ENCODE peak calls at places on chromosomes 16 and 17, in seven cellular contexts. One of them, this sample, is unnamed.

GRCh38 chr17:39096435-39097158 is 54.8 kb downstream of the PLXDC1 start:
- DNase-seq in CD8-positive, alpha-beta T cell: peak
- DNase-seq in OCI-LY7: peak
- DNase-seq in nephron progenitor cell: no peak
- DNase-seq in psoas muscle: no peak
- DNase-seq in neural crest cell: no peak
- DNase-seq in AG09309: no peak
- DNase-seq in this sample: no peak

GRCh38 chr17:28327709-28328108 is 7.6 kb downstream of the IFT20 start:
- DNase-seq in neural crest cell: no peak
- DNase-seq in AG09309: no peak
- DNase-seq in CD8-positive, alpha-beta T cell: no peak
- DNase-seq in nephron progenitor cell: no peak
- DNase-seq in OCI-LY7: no peak
- DNase-seq in psoas muscle: no peak
- DNase-seq in this sample: no peak

GRCh38 chr16:81035398-81035974 is at the start of gene ATMIN:
- DNase-seq in AG09309: peak
- DNase-seq in psoas muscle: peak
- DNase-seq in neural crest cell: peak
- DNase-seq in nephron progenitor cell: peak
- DNase-seq in OCI-LY7: peak
- DNase-seq in CD8-positive, alpha-beta T cell: peak
- DNase-seq in this sample: peak

GRCh38 chr17:7438050-7438614 is 1.2 kb upstream of the FGF11 start:
- DNase-seq in AG09309: no peak
- DNase-seq in nephron progenitor cell: peak
- DNase-seq in OCI-LY7: peak
- DNase-seq in CD8-positive, alpha-beta T cell: peak
- DNase-seq in psoas muscle: peak
- DNase-seq in neural crest cell: no peak
- DNase-seq in this sample: no peak

GRCh38 chr17:16419929-16420271 is 4.5 kb downstream of the TRPV2 start:
- DNase-seq in OCI-LY7: no peak
- DNase-seq in CD8-positive, alpha-beta T cell: peak
- DNase-seq in nephron progenitor cell: no peak
- DNase-seq in psoas muscle: no peak
- DNase-seq in AG09309: no peak
- DNase-seq in neural crest cell: no peak
- DNase-seq in this sample: no peak

GRCh38 chr17:30170415-30170987 is 53.9 kb downstream of the NSRP1 start:
- DNase-seq in neural crest cell: no peak
- DNase-seq in CD8-positive, alpha-beta T cell: no peak
- DNase-seq in AG09309: no peak
- DNase-seq in OCI-LY7: no peak
- DNase-seq in nephron progenitor cell: no peak
- DNase-seq in psoas muscle: no peak
- DNase-seq in this sample: no peak

GRCh38 chr16:2085669-2086068 is 37.9 kb downstream of the TSC2 start:
- DNase-seq in CD8-positive, alpha-beta T cell: no peak
- DNase-seq in AG09309: no peak
- DNase-seq in psoas muscle: no peak
- DNase-seq in OCI-LY7: no peak
- DNase-seq in nephron progenitor cell: no peak
- DNase-seq in neural crest cell: no peak
- DNase-seq in this sample: no peak

GRCh38 chr17:50774225-50774803 is 7.0 kb upstream of the ANKRD40CL start:
- DNase-seq in CD8-positive, alpha-beta T cell: no peak
- DNase-seq in neural crest cell: no peak
- DNase-seq in nephron progenitor cell: no peak
- DNase-seq in OCI-LY7: no peak
- DNase-seq in psoas muscle: no peak
- DNase-seq in AG09309: no peak
- DNase-seq in this sample: no peak

GRCh38 chr16:410516-411178 is 9.0 kb downstream of the DECR2 start:
- DNase-seq in neural crest cell: no peak
- DNase-seq in AG09309: no peak
- DNase-seq in nephron progenitor cell: no peak
- DNase-seq in psoas muscle: no peak
- DNase-seq in OCI-LY7: no peak
- DNase-seq in CD8-positive, alpha-beta T cell: no peak
- DNase-seq in this sample: no peak

GRCh38 chr17:44221072-44221861 is 1.8 kb upstream of the UBTF start:
- DNase-seq in AG09309: no peak
- DNase-seq in nephron progenitor cell: peak
- DNase-seq in psoas muscle: peak
- DNase-seq in neural crest cell: peak
- DNase-seq in CD8-positive, alpha-beta T cell: peak
- DNase-seq in OCI-LY7: peak
- DNase-seq in this sample: no peak

GRCh38 chr17:65557349-65558310 is 3.8 kb downstream of the AXIN2 start:
- DNase-seq in AG09309: peak
- DNase-seq in neural crest cell: no peak
- DNase-seq in OCI-LY7: no peak
- DNase-seq in psoas muscle: no peak
- DNase-seq in nephron progenitor cell: no peak
- DNase-seq in CD8-positive, alpha-beta T cell: peak
- DNase-seq in this sample: no peak

GRCh38 chr17:50205111-50205821 is 3.8 kb upstream of the COL1A1 start:
- DNase-seq in AG09309: no peak
- DNase-seq in psoas muscle: no peak
- DNase-seq in nephron progenitor cell: peak
- DNase-seq in neural crest cell: no peak
- DNase-seq in OCI-LY7: no peak
- DNase-seq in CD8-positive, alpha-beta T cell: no peak
- DNase-seq in this sample: no peak

GRCh38 chr17:5785867-5786509 is 201.7 kb upstream of the NLRP1 start:
- DNase-seq in nephron progenitor cell: no peak
- DNase-seq in neural crest cell: no peak
- DNase-seq in CD8-positive, alpha-beta T cell: no peak
- DNase-seq in OCI-LY7: peak
- DNase-seq in AG09309: no peak
- DNase-seq in psoas muscle: no peak
- DNase-seq in this sample: no peak

GRCh38 chr17:57463103-57463885 is 207.0 kb downstream of the MSI2 start:
- DNase-seq in psoas muscle: no peak
- DNase-seq in neural crest cell: no peak
- DNase-seq in CD8-positive, alpha-beta T cell: no peak
- DNase-seq in OCI-LY7: no peak
- DNase-seq in nephron progenitor cell: no peak
- DNase-seq in AG09309: no peak
- DNase-seq in this sample: no peak

GRCh38 chr16:54936979-54937672 is 6.5 kb downstream of the IRX5 start:
- DNase-seq in OCI-LY7: no peak
- DNase-seq in nephron progenitor cell: peak
- DNase-seq in AG09309: no peak
- DNase-seq in CD8-positive, alpha-beta T cell: no peak
- DNase-seq in neural crest cell: peak
- DNase-seq in psoas muscle: no peak
- DNase-seq in this sample: no peak

GRCh38 chr16:54940279-54940604 is 9.6 kb downstream of the IRX5 start:
- DNase-seq in AG09309: no peak
- DNase-seq in nephron progenitor cell: no peak
- DNase-seq in neural crest cell: no peak
- DNase-seq in CD8-positive, alpha-beta T cell: no peak
- DNase-seq in OCI-LY7: no peak
- DNase-seq in psoas muscle: no peak
- DNase-seq in this sample: no peak

GRCh38 chr16:54937673-54938350 is 7.1 kb downstream of the IRX5 start:
- DNase-seq in psoas muscle: no peak
- DNase-seq in nephron progenitor cell: peak
- DNase-seq in neural crest cell: peak
- DNase-seq in OCI-LY7: no peak
- DNase-seq in AG09309: no peak
- DNase-seq in CD8-positive, alpha-beta T cell: no peak
- DNase-seq in this sample: no peak

GRCh38 chr16:54939537-54940278 is 9.0 kb downstream of the IRX5 start:
- DNase-seq in CD8-positive, alpha-beta T cell: no peak
- DNase-seq in nephron progenitor cell: peak
- DNase-seq in psoas muscle: no peak
- DNase-seq in AG09309: no peak
- DNase-seq in neural crest cell: no peak
- DNase-seq in OCI-LY7: no peak
- DNase-seq in this sample: no peak

DNA sequence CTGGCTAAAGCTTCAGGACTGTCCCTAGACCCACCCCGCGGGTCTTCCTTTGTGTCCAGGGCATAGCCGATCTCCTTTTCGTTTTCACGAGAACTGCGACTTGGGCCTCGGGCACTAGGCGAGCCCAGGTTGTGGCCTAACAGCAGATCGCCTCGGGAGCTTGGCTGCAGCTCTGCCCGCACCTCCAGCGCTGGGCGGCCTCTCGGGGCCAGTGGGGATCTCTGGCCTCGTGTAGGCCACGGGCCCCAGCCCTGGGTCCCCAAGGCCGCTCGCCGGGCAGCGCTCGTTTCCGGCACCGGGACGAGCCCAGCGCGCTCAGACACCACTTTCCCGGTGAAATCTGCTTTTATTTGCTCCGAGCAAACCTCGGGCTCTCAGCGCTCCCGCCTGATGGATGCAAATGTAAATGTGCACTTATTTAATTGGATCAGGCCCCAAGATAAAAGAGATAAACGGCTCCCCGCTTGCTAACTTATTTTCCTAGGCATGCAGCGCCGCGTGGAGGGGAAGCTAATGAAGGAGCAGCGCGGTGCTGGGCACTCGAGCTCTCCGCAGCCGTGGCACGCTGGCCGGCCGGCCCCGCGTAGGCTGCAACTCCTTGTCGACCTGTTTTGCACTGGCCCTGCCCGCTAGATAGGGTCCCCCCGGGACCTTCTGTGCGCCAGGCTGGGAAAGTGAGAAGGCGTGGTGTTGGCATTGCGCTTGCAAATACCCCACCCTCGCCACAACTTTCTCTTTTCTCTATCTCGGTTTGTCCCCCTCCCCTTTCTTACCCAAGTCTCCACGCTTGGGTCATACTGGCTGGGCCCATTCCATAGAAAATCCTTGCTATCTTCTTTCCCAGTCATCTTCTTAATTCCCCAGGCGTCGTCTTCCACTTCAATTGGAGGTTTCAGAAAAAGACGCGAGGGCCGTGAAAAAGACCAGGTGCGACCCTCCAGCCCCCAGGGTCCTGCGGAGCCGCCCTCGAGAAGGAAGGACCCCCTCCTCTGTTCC is 8.0 kb downstream of the IRX5 start:
- DNase-seq in neural crest cell: peak
- DNase-seq in psoas muscle: no peak
- DNase-seq in nephron progenitor cell: peak
- DNase-seq in OCI-LY7: no peak
- DNase-seq in AG09309: no peak
- DNase-seq in CD8-positive, alpha-beta T cell: no peak
- DNase-seq in this sample: no peak
- TF ChIP-seq CTCF in neural crest cell: no peak
- TF ChIP-seq CTCF in psoas muscle: no peak
- TF ChIP-seq CTCF in nephron progenitor cell: no peak
- TF ChIP-seq CTCF in OCI-LY7: no peak
- TF ChIP-seq CTCF in AG09309: no peak
- TF ChIP-seq CTCF in CD8-positive, alpha-beta T cell: no peak
- TF ChIP-seq CTCF in this sample: no peak

DNA sequence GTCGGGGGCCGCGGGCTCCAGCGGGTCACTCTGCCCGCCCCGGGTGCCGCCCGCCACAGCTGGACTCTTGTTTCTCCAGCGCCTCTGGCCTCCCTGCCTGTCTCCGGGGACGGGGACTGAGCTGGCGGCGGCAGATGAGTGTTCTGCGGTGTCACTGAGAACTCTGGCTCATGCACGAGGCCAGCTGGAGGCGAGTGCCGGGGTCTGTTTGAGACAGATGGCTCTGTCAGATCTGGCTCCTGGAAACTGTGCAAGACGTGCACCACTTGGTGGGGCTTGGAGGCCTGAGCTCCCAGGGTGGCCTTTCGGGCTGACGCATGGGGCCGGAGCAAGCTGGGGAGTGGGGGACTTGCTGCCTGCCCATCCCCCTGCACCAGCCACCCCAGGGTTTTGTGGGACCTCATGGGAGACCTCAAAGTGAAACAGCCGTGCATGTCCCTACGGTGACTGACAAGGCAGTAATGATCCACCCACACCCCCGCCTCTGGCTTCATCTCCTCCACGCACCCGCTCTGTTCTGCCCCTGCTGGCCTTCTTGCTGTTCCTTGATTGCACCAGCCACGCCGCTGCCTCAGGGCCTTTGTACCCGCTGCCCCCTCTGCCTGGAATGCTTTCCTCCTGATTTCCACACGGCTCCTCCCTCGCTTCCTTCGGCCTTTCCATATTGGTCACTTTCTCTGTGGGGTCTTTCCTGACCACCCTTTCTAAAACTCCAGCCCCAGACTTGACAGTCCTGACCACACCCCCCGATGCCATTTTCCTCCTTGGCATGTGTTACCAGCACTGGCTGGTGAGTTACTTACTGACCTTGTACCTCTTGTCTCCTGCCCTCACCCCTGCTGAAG is 174.9 kb upstream of the CIBAR2 start:
- DNase-seq in neural crest cell: peak
- DNase-seq in nephron progenitor cell: peak
- DNase-seq in OCI-LY7: no peak
- DNase-seq in CD8-positive, alpha-beta T cell: no peak
- DNase-seq in AG09309: no peak
- DNase-seq in psoas muscle: peak
- DNase-seq in this sample: peak
- TF ChIP-seq CTCF in neural crest cell: peak
- TF ChIP-seq CTCF in nephron progenitor cell: no peak
- TF ChIP-seq CTCF in OCI-LY7: no peak
- TF ChIP-seq CTCF in CD8-positive, alpha-beta T cell: no peak
- TF ChIP-seq CTCF in AG09309: peak
- TF ChIP-seq CTCF in psoas muscle: no peak
- TF ChIP-seq CTCF in this sample: no peak

GRCh38 chr16:85452364-85453178 is 160.6 kb upstream of the GSE1 start:
- DNase-seq in OCI-LY7: no peak
- DNase-seq in CD8-positive, alpha-beta T cell: no peak
- DNase-seq in psoas muscle: no peak
- DNase-seq in neural crest cell: no peak
- DNase-seq in AG09309: no peak
- DNase-seq in nephron progenitor cell: no peak
- DNase-seq in this sample: no peak
- TF ChIP-seq CTCF in OCI-LY7: peak
- TF ChIP-seq CTCF in CD8-positive, alpha-beta T cell: no peak
- TF ChIP-seq CTCF in psoas muscle: no peak
- TF ChIP-seq CTCF in neural crest cell: no peak
- TF ChIP-seq CTCF in AG09309: no peak
- TF ChIP-seq CTCF in nephron progenitor cell: no peak
- TF ChIP-seq CTCF in this sample: peak

GRCh38 chr17:10871914-10872313 is 34.0 kb upstream of the PIRT start:
- DNase-seq in OCI-LY7: no peak
- DNase-seq in nephron progenitor cell: no peak
- DNase-seq in psoas muscle: no peak
- DNase-seq in AG09309: no peak
- DNase-seq in CD8-positive, alpha-beta T cell: no peak
- DNase-seq in neural crest cell: no peak
- DNase-seq in this sample: no peak

GRCh38 chr17:10879110-10879509 is 41.2 kb upstream of the PIRT start:
- DNase-seq in nephron progenitor cell: peak
- DNase-seq in neural crest cell: peak
- DNase-seq in OCI-LY7: peak
- DNase-seq in AG09309: no peak
- DNase-seq in CD8-positive, alpha-beta T cell: no peak
- DNase-seq in psoas muscle: no peak
- DNase-seq in this sample: no peak

GRCh38 chr17:10870651-10871050 is 32.8 kb upstream of the PIRT start:
- DNase-seq in AG09309: no peak
- DNase-seq in psoas muscle: no peak
- DNase-seq in nephron progenitor cell: no peak
- DNase-seq in neural crest cell: no peak
- DNase-seq in CD8-positive, alpha-beta T cell: no peak
- DNase-seq in OCI-LY7: no peak
- DNase-seq in this sample: no peak

GRCh38 chr17:10875411-10875810 is 37.5 kb upstream of the PIRT start:
- DNase-seq in neural crest cell: peak
- DNase-seq in OCI-LY7: peak
- DNase-seq in nephron progenitor cell: peak
- DNase-seq in AG09309: no peak
- DNase-seq in psoas muscle: no peak
- DNase-seq in CD8-positive, alpha-beta T cell: no peak
- DNase-seq in this sample: no peak

GRCh38 chr17:10875984-10876555 is 38.2 kb upstream of the PIRT start:
- DNase-seq in psoas muscle: peak
- DNase-seq in neural crest cell: peak
- DNase-seq in AG09309: no peak
- DNase-seq in nephron progenitor cell: peak
- DNase-seq in CD8-positive, alpha-beta T cell: no peak
- DNase-seq in OCI-LY7: peak
- DNase-seq in this sample: peak
- TF ChIP-seq CTCF in psoas muscle: peak
- TF ChIP-seq CTCF in neural crest cell: peak
- TF ChIP-seq CTCF in AG09309: peak
- TF ChIP-seq CTCF in nephron progenitor cell: peak
- TF ChIP-seq CTCF in CD8-positive, alpha-beta T cell: peak
- TF ChIP-seq CTCF in OCI-LY7: peak
- TF ChIP-seq CTCF in this sample: peak